ENCODE peak calls at places on chromosome 6, in seven cellular contexts. One of them, this sample, is unnamed.

GRCh38 chr6:103675807-103676406 is 1183.8 kb downstream of the HACE1 start:
- DNase-seq in AG20443: peak; percentile 2
- DNase-seq in fibroblast of the aortic adventitia: no peak
- DNase-seq in AG04449: no peak
- DNase-seq in GM20000: no peak
- DNase-seq in HS-5: peak; percentile 25
- DNase-seq in substantia nigra: no peak
- DNase-seq in this sample: no peak

GRCh38 chr6:13273931-13274706 is 54.2 kb downstream of the TBC1D7 start:
- DNase-seq in substantia nigra: no peak
- DNase-seq in AG04449: no peak
- DNase-seq in GM20000: peak; percentile 60
- DNase-seq in AG20443: no peak
- DNase-seq in fibroblast of the aortic adventitia: no peak
- DNase-seq in HS-5: no peak
- DNase-seq in this sample: no peak

GRCh38 chr6:92231220-92231701 is 1188.1 kb downstream of the EPHA7 start:
- DNase-seq in GM20000: no peak
- DNase-seq in HS-5: no peak
- DNase-seq in fibroblast of the aortic adventitia: no peak
- DNase-seq in substantia nigra: no peak
- DNase-seq in AG04449: no peak
- DNase-seq in AG20443: no peak
- DNase-seq in this sample: no peak

GRCh38 chr6:31922942-31923341 is 4.6 kb upstream of the C2 start:
- DNase-seq in fibroblast of the aortic adventitia: peak; percentile 29
- DNase-seq in AG20443: no peak
- DNase-seq in HS-5: no peak
- DNase-seq in GM20000: no peak
- DNase-seq in substantia nigra: no peak
- DNase-seq in AG04449: no peak
- DNase-seq in this sample: peak; percentile 69

GRCh38 chr6:164085552-164086325 is 671.2 kb downstream of the QKI start:
- DNase-seq in AG20443: peak; percentile 91
- DNase-seq in HS-5: no peak
- DNase-seq in fibroblast of the aortic adventitia: peak; percentile 83
- DNase-seq in substantia nigra: peak; percentile 73
- DNase-seq in GM20000: no peak
- DNase-seq in AG04449: no peak
- DNase-seq in this sample: peak; percentile 7

GRCh38 chr6:41599015-41599835 is 39.0 kb upstream of the MDFI start:
- DNase-seq in fibroblast of the aortic adventitia: no peak
- DNase-seq in HS-5: no peak
- DNase-seq in AG04449: no peak
- DNase-seq in substantia nigra: no peak
- DNase-seq in AG20443: no peak
- DNase-seq in GM20000: no peak
- DNase-seq in this sample: peak; percentile 59

GRCh38 chr6:168582581-168582981 is 141.6 kb downstream of the SMOC2 start:
- DNase-seq in GM20000: no peak
- DNase-seq in HS-5: no peak
- DNase-seq in fibroblast of the aortic adventitia: no peak
- DNase-seq in AG20443: no peak
- DNase-seq in substantia nigra: no peak
- DNase-seq in AG04449: no peak
- DNase-seq in this sample: no peak

GRCh38 chr6:156419594-156419993 is 357.6 kb upstream of the ARID1B start:
- DNase-seq in fibroblast of the aortic adventitia: no peak
- DNase-seq in GM20000: no peak
- DNase-seq in substantia nigra: no peak
- DNase-seq in AG04449: no peak
- DNase-seq in HS-5: no peak
- DNase-seq in AG20443: no peak
- DNase-seq in this sample: no peak

GRCh38 chr6:105810105-105810921 is 275.8 kb upstream of the PRDM1 start:
- DNase-seq in fibroblast of the aortic adventitia: peak; percentile 84
- DNase-seq in AG04449: peak; percentile 45
- DNase-seq in HS-5: peak; percentile 72
- DNase-seq in AG20443: peak; percentile 81
- DNase-seq in GM20000: peak; percentile 23
- DNase-seq in substantia nigra: no peak
- DNase-seq in this sample: peak; percentile 11

GRCh38 chr6:158769696-158770446 is 49.3 kb downstream of the EZR start:
- DNase-seq in fibroblast of the aortic adventitia: no peak
- DNase-seq in HS-5: no peak
- DNase-seq in substantia nigra: peak; percentile 20
- DNase-seq in GM20000: no peak
- DNase-seq in AG20443: no peak
- DNase-seq in AG04449: no peak
- DNase-seq in this sample: no peak

GRCh38 chr6:1271071-1271763 is 40.7 kb upstream of the FOXQ1 start:
- DNase-seq in substantia nigra: no peak
- DNase-seq in HS-5: no peak
- DNase-seq in AG20443: no peak
- DNase-seq in fibroblast of the aortic adventitia: no peak
- DNase-seq in AG04449: no peak
- DNase-seq in GM20000: no peak
- DNase-seq in this sample: no peak

GRCh38 chr6:128573036-128573435 is 52.6 kb upstream of the PTPRK start:
- DNase-seq in AG20443: no peak
- DNase-seq in HS-5: no peak
- DNase-seq in substantia nigra: no peak
- DNase-seq in AG04449: no peak
- DNase-seq in GM20000: no peak
- DNase-seq in fibroblast of the aortic adventitia: no peak
- DNase-seq in this sample: no peak

GRCh38 chr6:1821188-1822183 is 211.8 kb downstream of the FOXC1 start:
- DNase-seq in HS-5: peak; percentile 32
- DNase-seq in GM20000: no peak
- DNase-seq in AG04449: no peak
- DNase-seq in fibroblast of the aortic adventitia: peak; percentile 78
- DNase-seq in AG20443: peak; percentile 68
- DNase-seq in substantia nigra: no peak
- DNase-seq in this sample: no peak

GRCh38 chr6:148716811-148717210 is 30.0 kb upstream of the UST start:
- DNase-seq in AG04449: no peak
- DNase-seq in AG20443: no peak
- DNase-seq in HS-5: no peak
- DNase-seq in GM20000: no peak
- DNase-seq in substantia nigra: no peak
- DNase-seq in fibroblast of the aortic adventitia: peak; percentile 45
- DNase-seq in this sample: no peak

GRCh38 chr6:155014715-155015300 is 19.7 kb downstream of the TIAM2 start:
- DNase-seq in HS-5: no peak
- DNase-seq in AG20443: peak; percentile 28
- DNase-seq in substantia nigra: no peak
- DNase-seq in AG04449: no peak
- DNase-seq in fibroblast of the aortic adventitia: peak; percentile 47
- DNase-seq in GM20000: no peak
- DNase-seq in this sample: peak; percentile 48

GRCh38 chr6:75505426-75505825 is 11.8 kb upstream of the FILIP1 start:
- DNase-seq in fibroblast of the aortic adventitia: no peak
- DNase-seq in HS-5: no peak
- DNase-seq in substantia nigra: no peak
- DNase-seq in AG20443: no peak
- DNase-seq in GM20000: no peak
- DNase-seq in AG04449: no peak
- DNase-seq in this sample: peak; percentile 24

GRCh38 chr6:157645201-157645795 is 177.7 kb upstream of the SNX9 start:
- DNase-seq in AG04449: no peak
- DNase-seq in HS-5: no peak
- DNase-seq in fibroblast of the aortic adventitia: no peak
- DNase-seq in GM20000: no peak
- DNase-seq in AG20443: no peak
- DNase-seq in substantia nigra: no peak
- DNase-seq in this sample: no peak

GRCh38 chr6:152846825-152847224 is 96.2 kb downstream of the VIP start:
- DNase-seq in AG20443: no peak
- DNase-seq in AG04449: no peak
- DNase-seq in fibroblast of the aortic adventitia: no peak
- DNase-seq in HS-5: no peak
- DNase-seq in substantia nigra: no peak
- DNase-seq in GM20000: no peak
- DNase-seq in this sample: peak; percentile 49

GRCh38 chr6:3859878-3860552 is 10.8 kb downstream of the FAM50B start:
- DNase-seq in fibroblast of the aortic adventitia: no peak
- DNase-seq in HS-5: no peak
- DNase-seq in AG20443: no peak
- DNase-seq in substantia nigra: no peak
- DNase-seq in GM20000: no peak
- DNase-seq in AG04449: no peak
- DNase-seq in this sample: no peak

GRCh38 chr6:21666200-21666671 is 72.7 kb downstream of the SOX4 start:
- DNase-seq in fibroblast of the aortic adventitia: peak; percentile 4
- DNase-seq in AG04449: no peak
- DNase-seq in GM20000: peak; percentile 32
- DNase-seq in HS-5: no peak
- DNase-seq in substantia nigra: no peak
- DNase-seq in AG20443: peak; percentile 35
- DNase-seq in this sample: peak; percentile 91

GRCh38 chr6:108608453-108609275 is 47.9 kb downstream of the FOXO3 start:
- DNase-seq in HS-5: no peak
- DNase-seq in AG20443: no peak
- DNase-seq in substantia nigra: no peak
- DNase-seq in GM20000: no peak
- DNase-seq in AG04449: no peak
- DNase-seq in fibroblast of the aortic adventitia: no peak
- DNase-seq in this sample: no peak

GRCh38 chr6:62707914-62708313 is 421.9 kb upstream of the KHDRBS2 start:
- DNase-seq in AG20443: no peak
- DNase-seq in substantia nigra: no peak
- DNase-seq in AG04449: no peak
- DNase-seq in HS-5: no peak
- DNase-seq in fibroblast of the aortic adventitia: no peak
- DNase-seq in GM20000: no peak
- DNase-seq in this sample: no peak

GRCh38 chr6:20741490-20741889 is 207.2 kb downstream of the CDKAL1 start:
- DNase-seq in GM20000: no peak
- DNase-seq in AG04449: no peak
- DNase-seq in AG20443: no peak
- DNase-seq in HS-5: no peak
- DNase-seq in fibroblast of the aortic adventitia: no peak
- DNase-seq in substantia nigra: no peak
- DNase-seq in this sample: no peak

GRCh38 chr6:33123732-33124524 is 48.1 kb downstream of the HLA-DPB1 start:
- DNase-seq in AG04449: no peak
- DNase-seq in AG20443: peak; percentile 43
- DNase-seq in GM20000: no peak
- DNase-seq in HS-5: no peak
- DNase-seq in substantia nigra: no peak
- DNase-seq in fibroblast of the aortic adventitia: peak; percentile 47
- DNase-seq in this sample: peak; percentile 89

GRCh38 chr6:113936093-113936934 is 34.6 kb downstream of the HDAC2 start:
- DNase-seq in GM20000: peak; percentile 57
- DNase-seq in fibroblast of the aortic adventitia: peak; percentile 80
- DNase-seq in substantia nigra: no peak
- DNase-seq in AG04449: peak; percentile 34
- DNase-seq in HS-5: peak; percentile 47
- DNase-seq in AG20443: peak; percentile 59
- DNase-seq in this sample: peak; percentile 76

GRCh38 chr6:40482532-40482931 is 104.6 kb downstream of the LRFN2 start:
- DNase-seq in substantia nigra: no peak
- DNase-seq in AG20443: no peak
- DNase-seq in AG04449: no peak
- DNase-seq in fibroblast of the aortic adventitia: no peak
- DNase-seq in GM20000: no peak
- DNase-seq in HS-5: no peak
- DNase-seq in this sample: peak; percentile 41

GRCh38 chr6:137749595-137750215 is 117.4 kb upstream of the TNFAIP3 start:
- DNase-seq in substantia nigra: no peak
- DNase-seq in HS-5: no peak
- DNase-seq in AG04449: no peak
- DNase-seq in fibroblast of the aortic adventitia: no peak
- DNase-seq in AG20443: peak; percentile 45
- DNase-seq in GM20000: no peak
- DNase-seq in this sample: no peak

GRCh38 chr6:642805-643204 is 14.1 kb downstream of the HUS1B start:
- DNase-seq in fibroblast of the aortic adventitia: no peak
- DNase-seq in AG04449: no peak
- DNase-seq in AG20443: no peak
- DNase-seq in GM20000: no peak
- DNase-seq in substantia nigra: no peak
- DNase-seq in HS-5: no peak
- DNase-seq in this sample: no peak

GRCh38 chr6:5219292-5219691 is 41.5 kb downstream of the LYRM4 start:
- DNase-seq in AG04449: no peak
- DNase-seq in HS-5: no peak
- DNase-seq in fibroblast of the aortic adventitia: no peak
- DNase-seq in substantia nigra: no peak
- DNase-seq in GM20000: no peak
- DNase-seq in AG20443: no peak
- DNase-seq in this sample: no peak

GRCh38 chr6:6701864-6702263 is 113.3 kb downstream of the LY86 start:
- DNase-seq in AG04449: no peak
- DNase-seq in substantia nigra: no peak
- DNase-seq in AG20443: no peak
- DNase-seq in GM20000: no peak
- DNase-seq in fibroblast of the aortic adventitia: no peak
- DNase-seq in HS-5: no peak
- DNase-seq in this sample: no peak

GRCh38 chr6:169161572-169162167 is 92.0 kb downstream of the THBS2 start:
- DNase-seq in AG20443: no peak
- DNase-seq in AG04449: no peak
- DNase-seq in fibroblast of the aortic adventitia: no peak
- DNase-seq in substantia nigra: no peak
- DNase-seq in GM20000: no peak
- DNase-seq in HS-5: no peak
- DNase-seq in this sample: no peak

GRCh38 chr6:112502348-112503130 is 155.4 kb downstream of the RFPL4B start:
- DNase-seq in AG04449: no peak
- DNase-seq in AG20443: peak; percentile 34
- DNase-seq in substantia nigra: no peak
- DNase-seq in HS-5: no peak
- DNase-seq in fibroblast of the aortic adventitia: peak; percentile 33
- DNase-seq in GM20000: no peak
- DNase-seq in this sample: peak; percentile 47

GRCh38 chr6:27158316-27158643 is 89.2 kb upstream of the PRSS16 start:
- DNase-seq in GM20000: no peak
- DNase-seq in AG04449: no peak
- DNase-seq in substantia nigra: no peak
- DNase-seq in HS-5: no peak
- DNase-seq in AG20443: no peak
- DNase-seq in fibroblast of the aortic adventitia: no peak
- DNase-seq in this sample: no peak

GRCh38 chr6:92044312-92044711 is 1375.0 kb downstream of the EPHA7 start:
- DNase-seq in fibroblast of the aortic adventitia: no peak
- DNase-seq in AG20443: no peak
- DNase-seq in AG04449: no peak
- DNase-seq in GM20000: no peak
- DNase-seq in substantia nigra: no peak
- DNase-seq in HS-5: no peak
- DNase-seq in this sample: no peak

GRCh38 chr6:160263214-160263939 is 4.8 kb upstream of the SLC22A2 start:
- DNase-seq in GM20000: no peak
- DNase-seq in substantia nigra: no peak
- DNase-seq in AG20443: no peak
- DNase-seq in HS-5: no peak
- DNase-seq in AG04449: no peak
- DNase-seq in fibroblast of the aortic adventitia: no peak
- DNase-seq in this sample: no peak

GRCh38 chr6:37407948-37408347 is 25.1 kb upstream of the CMTR1 start:
- DNase-seq in fibroblast of the aortic adventitia: no peak
- DNase-seq in HS-5: no peak
- DNase-seq in GM20000: no peak
- DNase-seq in AG04449: no peak
- DNase-seq in substantia nigra: no peak
- DNase-seq in AG20443: no peak
- DNase-seq in this sample: no peak

This sample was measured in GM23338.